ENCODE peak calls at places on chromosome 14, in four cellular contexts. B is HCT116, F is A549, R is IMR-90. O is an unnamed sample.

GRCh38 chr14:69064596-69064995 is 85.5 kb upstream of the ACTN1 start:
- DNase-seq in R (no peak), F (no peak), B (no peak), O (peak)

GRCh38 chr14:72680853-72681640 is 212.9 kb downstream of the DPF3 start:
- DNase-seq in R (no peak), B (no peak), F (no peak), O (no peak)

GRCh38 chr14:59772252-59772651 is 98.3 kb downstream of the RTN1 start:
- DNase-seq in B (no peak), R (no peak), F (no peak), O (no peak)

GRCh38 chr14:56087824-56088571 is 30.2 kb upstream of the PELI2 start:
- DNase-seq in R (no peak), F (no peak), B (no peak), O (no peak)

GRCh38 chr14:63960926-63961567 is 108.2 kb downstream of the SYNE2 start:
- DNase-seq in F (no peak), B (no peak), R (peak), O (no peak)

GRCh38 chr14:101737414-101738367 is 23.8 kb upstream of the PPP2R5C start:
- DNase-seq in R (no peak), F (no peak), B (no peak), O (no peak)

GRCh38 chr14:99514552-99515300 is 33.5 kb downstream of the CCNK start:
- DNase-seq in F (no peak), B (no peak), R (no peak), O (no peak)

GRCh38 chr14:103444837-103445524 is 59.8 kb downstream of the MARK3 start:
- DNase-seq in B (no peak), F (peak), R (peak), O (no peak)

DNA sequence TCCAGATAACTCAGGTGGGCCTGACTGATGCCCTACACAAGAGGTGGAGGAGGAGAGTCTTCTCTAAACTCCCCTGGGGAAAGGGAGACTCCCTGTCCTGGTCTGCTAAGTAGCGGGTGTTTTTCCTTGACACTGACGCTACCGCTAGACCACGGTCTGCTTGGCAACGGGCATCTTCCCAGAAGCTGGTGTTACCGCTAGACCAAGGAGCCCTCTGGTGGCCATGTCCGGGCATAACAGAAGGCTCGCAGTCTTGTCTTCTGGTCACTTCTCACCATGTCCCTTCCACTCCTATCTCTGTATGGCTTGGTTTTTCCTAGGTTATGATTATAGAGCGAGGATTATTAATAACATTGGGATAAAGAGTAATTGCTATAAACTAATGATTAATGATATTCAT is 965.5 kb downstream of the TMEM121 start:
- DNase-seq in B (no peak), R (no peak), F (peak), O (no peak)
- TF ChIP-seq RAD21 in B (no peak), R (no peak), F (peak), O (no peak)

GRCh38 chr14:21098134-21098891 is at the start of gene ZNF219:
- DNase-seq in R (peak), B (no peak), F (peak), O (peak)

GRCh38 chr14:21097616-21098133 is 780 bp downstream of the ZNF219 start:
- DNase-seq in F (no peak), R (no peak), B (no peak), O (no peak)

GRCh38 chr14:21099596-21099985 is 1.1 kb upstream of the ZNF219 start:
- DNase-seq in F (no peak), R (no peak), B (no peak), O (no peak)

GRCh38 chr14:21100931-21101330 is at the start of gene TMEM253:
- DNase-seq in F (no peak), R (no peak), B (no peak), O (no peak)

GRCh38 chr14:21098892-21099595 is 589 bp upstream of the ZNF219 start:
- DNase-seq in R (no peak), B (no peak), F (no peak), O (no peak)
- TF ChIP-seq RAD21 in R (no peak), B (no peak), F (no peak), O (no peak)

DNA sequence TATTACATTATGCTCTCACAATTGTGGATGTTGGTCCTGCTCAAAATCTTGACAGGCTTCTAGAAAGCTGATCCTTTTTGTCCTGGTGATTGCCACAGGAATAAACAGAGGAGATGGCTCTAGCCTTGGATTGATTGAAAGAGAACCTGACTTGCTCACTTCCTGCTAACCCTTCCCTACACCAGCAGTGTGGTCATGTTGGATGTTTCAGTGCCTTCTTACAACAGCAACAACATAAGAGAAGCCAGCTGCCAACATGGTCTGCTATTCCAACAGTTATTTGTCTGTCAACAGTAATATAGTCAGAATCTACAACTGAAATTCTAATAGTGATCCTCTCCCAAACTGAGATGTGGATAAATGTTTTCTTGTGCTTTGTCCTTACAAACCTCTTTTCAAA is 311.6 kb upstream of the DIO2 start:
- DNase-seq in B (no peak), F (no peak), R (peak), O (no peak)
- TF ChIP-seq RAD21 in B (no peak), F (no peak), R (no peak), O (no peak)

GRCh38 chr14:74915426-74915825 is 7.6 kb downstream of the RPS6KL1 start:
- DNase-seq in F (no peak), B (no peak), R (no peak), O (no peak)
- TF ChIP-seq RAD21 in F (no peak), B (no peak), R (no peak), O (no peak)

GRCh38 chr14:82251434-82251833 is 717.8 kb upstream of the SEL1L start:
- DNase-seq in F (peak), R (no peak), B (no peak), O (no peak)
- TF ChIP-seq RAD21 in F (no peak), R (no peak), B (no peak), O (no peak)

GRCh38 chr14:76716285-76716684 is 45.0 kb upstream of the VASH1 start:
- DNase-seq in B (no peak), F (no peak), R (no peak), O (no peak)

GRCh38 chr14:76717508-76717907 is 43.8 kb upstream of the VASH1 start:
- DNase-seq in F (peak), B (no peak), R (no peak), O (no peak)

GRCh38 chr14:76719664-76720063 is 41.6 kb upstream of the VASH1 start:
- DNase-seq in R (no peak), B (no peak), F (no peak), O (no peak)

GRCh38 chr14:76718306-76719075 is 42.8 kb upstream of the VASH1 start:
- DNase-seq in F (no peak), B (no peak), R (no peak), O (no peak)

DNA sequence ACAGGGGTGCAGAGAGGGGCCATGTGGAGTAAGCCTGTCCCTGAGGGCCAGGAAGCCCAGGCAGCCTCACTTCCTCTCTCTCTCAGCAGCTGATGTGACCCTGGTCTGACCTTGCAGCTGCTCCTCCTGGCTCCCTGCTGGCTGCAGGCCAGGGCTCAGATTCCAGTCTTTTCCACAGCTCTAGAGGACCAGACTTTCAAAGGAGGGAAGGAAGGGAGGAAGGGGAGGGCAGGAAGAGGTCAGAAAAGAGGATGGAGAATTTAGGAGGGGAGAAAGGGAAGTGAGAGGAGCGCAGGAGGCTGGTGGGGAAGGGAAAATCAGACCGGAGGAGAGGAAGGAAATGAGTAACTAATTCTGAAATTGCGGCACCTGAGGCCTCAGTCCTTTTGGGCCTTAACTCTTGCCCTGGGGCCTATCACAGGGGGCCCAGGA is 40.9 kb upstream of the VASH1 start:
- DNase-seq in F (no peak), B (no peak), R (peak), O (peak)
- TF ChIP-seq RAD21 in F (no peak), B (no peak), R (no peak), O (no peak)

DNA sequence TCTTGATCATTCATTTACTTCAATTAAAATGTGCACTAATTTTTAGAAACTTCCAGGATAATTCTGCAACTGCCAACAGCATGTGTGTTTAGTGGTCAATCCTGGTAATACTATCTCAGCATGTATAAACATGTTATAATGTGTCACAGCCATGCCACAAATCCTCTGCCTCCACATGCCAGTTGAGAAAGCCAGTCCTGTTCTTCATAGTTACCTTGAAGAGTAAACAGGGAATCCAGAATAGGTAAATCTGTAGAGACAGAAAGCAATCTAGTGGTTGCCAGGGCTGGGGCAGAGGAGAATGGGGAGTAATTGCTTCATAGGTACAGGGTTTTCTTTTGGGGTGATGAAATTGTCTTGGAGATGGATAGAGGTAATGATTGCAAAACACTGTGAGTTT is 85.9 kb downstream of the ARMH4 start:
- DNase-seq in F (no peak), R (no peak), B (no peak), O (no peak)
- TF ChIP-seq RAD21 in F (no peak), R (no peak), B (no peak), O (no peak)

DNA sequence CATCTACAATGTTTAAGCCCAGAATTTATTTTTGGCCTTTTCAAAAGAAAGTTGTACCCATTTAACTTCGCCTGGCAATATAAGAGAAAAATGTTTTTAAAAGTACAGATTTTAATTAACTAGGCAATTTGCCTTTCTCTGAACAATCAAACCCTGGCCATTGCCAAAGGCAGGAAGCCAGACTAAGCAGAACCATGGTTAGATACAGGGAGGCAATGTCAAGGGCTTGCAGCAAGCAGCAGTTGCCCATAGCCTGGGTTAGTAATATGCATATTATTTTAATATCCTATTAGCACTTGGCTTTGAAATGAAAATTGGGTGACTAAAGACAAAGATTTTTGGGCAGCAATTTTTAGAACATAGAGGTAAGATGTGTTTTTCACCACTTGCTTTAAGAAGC is 51.1 kb upstream of the FRMD6 start:
- DNase-seq in B (no peak), R (no peak), F (no peak), O (no peak)
- TF ChIP-seq RAD21 in B (no peak), R (no peak), F (no peak), O (no peak)

DNA sequence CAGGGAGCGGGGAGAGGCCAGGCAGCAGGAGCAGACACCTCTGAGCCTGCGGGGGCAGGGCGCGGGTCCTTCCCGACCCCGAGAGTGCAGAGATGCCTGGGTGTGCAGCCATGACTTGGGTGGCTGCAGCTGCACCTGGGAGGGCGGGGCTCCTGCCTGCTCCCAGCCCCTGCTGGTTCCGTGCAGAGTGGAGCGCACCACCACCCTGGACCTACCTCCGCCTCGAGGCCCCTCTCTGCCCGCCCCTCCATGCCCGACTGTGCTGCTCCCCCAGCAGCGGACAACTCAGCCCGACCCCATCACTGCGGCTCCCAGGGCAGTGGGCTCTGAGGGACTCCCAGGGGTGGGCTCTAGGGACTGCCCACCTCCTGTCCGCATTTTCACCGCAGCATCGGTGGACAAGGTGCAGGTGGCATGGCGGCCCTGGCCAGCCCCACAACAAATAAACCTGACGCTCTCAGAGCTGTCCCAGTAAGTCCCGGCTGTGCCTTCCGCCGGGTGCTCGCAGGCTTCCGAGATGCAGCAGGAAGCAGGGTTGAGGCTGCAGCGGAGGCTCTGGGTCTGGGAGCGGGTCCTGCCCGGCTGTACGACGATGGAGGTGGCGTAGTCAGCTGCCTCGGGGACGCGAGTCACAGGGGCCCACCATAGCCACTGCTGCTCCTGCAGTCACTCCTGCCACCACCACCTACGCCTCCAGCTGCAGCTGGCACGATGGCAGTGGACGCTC is 392.0 kb upstream of the CCDC196 start:
- DNase-seq in R (no peak), F (no peak), B (no peak), O (no peak)
- TF ChIP-seq RAD21 in R (no peak), F (no peak), B (no peak), O (no peak)

GRCh38 chr14:96086574-96087077 is 47.5 kb downstream of the C14orf132 start:
- DNase-seq in R (peak), B (no peak), F (no peak), O (no peak)
- TF ChIP-seq RAD21 in R (no peak), B (no peak), F (no peak), O (no peak)

O was measured in HepG2.